ENCODE peak calls at places on chromosomes 7 and 10, in five cellular contexts. P is lower lobe of right lung; K is spleen; X is WTC11; G is CD4-positive, alpha-beta T cell. J is an unnamed sample.

GRCh38 chr7:22723642-22724041 is 3.4 kb upstream of the IL6 start:
- DNase-seq in P (peak), K (no peak), X (no peak), G (no peak), J (no peak)

GRCh38 chr10:606767-607544 is 82.5 kb downstream of the DIP2C start:
- DNase-seq in P (no peak), K (peak), X (no peak), G (no peak), J (no peak)

GRCh38 chr7:19117081-19117869 is at the start of gene TWIST1:
- DNase-seq in P (no peak), K (peak), X (peak), G (no peak), J (peak)

GRCh38 chr7:95213809-95214492 is 110.4 kb downstream of the PON1 start:
- DNase-seq in P (no peak), K (peak), X (no peak), G (no peak), J (no peak)

GRCh38 chr7:106895246-106895864 is 30.3 kb downstream of the PIK3CG start:
- DNase-seq in P (no peak), K (peak), X (no peak), G (no peak), J (no peak)

GRCh38 chr7:80967536-80968297 is 48.9 kb upstream of the SEMA3C start:
- DNase-seq in P (no peak), K (no peak), X (no peak), G (no peak), J (no peak)

GRCh38 chr10:17059197-17059688 is 70.4 kb downstream of the CUBN start:
- DNase-seq in P (no peak), K (no peak), X (no peak), G (no peak), J (no peak)

GRCh38 chr7:70789481-70790214 is 342.3 kb upstream of the GALNT17 start:
- DNase-seq in P (no peak), K (no peak), X (no peak), G (no peak), J (no peak)

DNA sequence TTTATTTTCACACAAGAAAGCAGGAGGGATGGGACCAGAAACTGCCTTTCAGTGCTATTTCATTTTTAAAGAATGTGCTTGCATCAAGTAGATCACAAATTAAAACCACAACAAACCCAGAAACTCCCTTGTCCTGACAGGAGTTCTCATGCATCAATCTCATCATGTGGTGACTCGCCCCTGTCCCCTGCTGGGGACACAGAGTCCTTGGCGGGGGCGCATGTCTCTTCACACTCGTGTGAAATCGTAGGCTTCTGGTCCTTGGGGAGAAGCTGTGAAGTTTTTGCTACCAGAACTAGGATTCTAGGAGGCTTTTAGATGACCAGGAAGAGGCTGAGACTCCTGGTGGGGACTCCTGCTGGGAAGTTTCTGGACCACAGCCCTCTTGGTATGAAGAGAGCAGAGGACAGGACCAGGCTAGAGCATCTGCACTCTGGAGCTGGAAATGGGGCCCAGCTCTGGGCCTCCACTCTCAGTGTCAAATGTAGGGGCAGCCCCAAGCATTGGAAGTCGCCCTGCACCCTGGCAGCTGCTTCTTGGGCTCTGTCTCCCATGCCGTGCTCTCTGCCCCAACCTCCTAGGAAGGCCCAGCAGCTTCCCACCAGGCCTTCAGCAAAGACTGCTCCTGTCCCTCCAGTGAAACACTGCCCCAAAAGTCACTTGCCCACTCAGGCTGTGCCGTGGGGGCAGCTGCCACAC is 9.8 kb upstream of the OPN4 start:
- DNase-seq in P (no peak), K (peak), X (no peak), G (no peak), J (no peak)
- TF ChIP-seq CTCF in P (no peak), K (no peak), X (no peak), G (no peak), J (no peak)

DNA sequence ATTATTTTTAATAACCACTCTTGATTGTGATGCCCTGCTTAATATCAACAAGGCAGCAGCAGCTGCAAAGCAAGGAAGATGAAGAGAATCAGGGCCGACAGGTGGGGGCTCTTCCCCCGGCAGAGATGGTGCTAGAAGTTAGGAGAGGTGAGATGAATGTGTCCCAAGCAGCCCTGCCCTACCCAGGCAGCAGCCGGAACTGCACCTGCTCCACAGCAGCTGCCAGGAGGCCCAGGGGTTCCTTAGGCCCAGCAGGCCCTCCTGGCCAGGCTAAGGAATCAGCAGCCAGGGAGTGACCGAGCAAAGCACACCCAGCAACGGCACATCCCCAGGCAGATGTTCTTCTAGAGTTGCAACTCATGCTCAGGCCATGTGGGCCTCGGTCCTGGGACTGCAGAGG is 17.9 kb downstream of the AFAP1L2 start:
- DNase-seq in P (no peak), K (no peak), X (peak), G (no peak), J (no peak)
- TF ChIP-seq CTCF in P (no peak), K (no peak), X (no peak), G (no peak), J (no peak)

GRCh38 chr7:8360564-8361153 is 72.8 kb upstream of the NXPH1 start:
- DNase-seq in P (no peak), K (no peak), X (no peak), G (no peak), J (no peak)

GRCh38 chr7:8363407-8364015 is 69.9 kb upstream of the NXPH1 start:
- DNase-seq in P (no peak), K (no peak), X (no peak), G (no peak), J (no peak)

GRCh38 chr7:8362723-8363369 is 70.6 kb upstream of the NXPH1 start:
- DNase-seq in P (no peak), K (no peak), X (no peak), G (no peak), J (no peak)

DNA sequence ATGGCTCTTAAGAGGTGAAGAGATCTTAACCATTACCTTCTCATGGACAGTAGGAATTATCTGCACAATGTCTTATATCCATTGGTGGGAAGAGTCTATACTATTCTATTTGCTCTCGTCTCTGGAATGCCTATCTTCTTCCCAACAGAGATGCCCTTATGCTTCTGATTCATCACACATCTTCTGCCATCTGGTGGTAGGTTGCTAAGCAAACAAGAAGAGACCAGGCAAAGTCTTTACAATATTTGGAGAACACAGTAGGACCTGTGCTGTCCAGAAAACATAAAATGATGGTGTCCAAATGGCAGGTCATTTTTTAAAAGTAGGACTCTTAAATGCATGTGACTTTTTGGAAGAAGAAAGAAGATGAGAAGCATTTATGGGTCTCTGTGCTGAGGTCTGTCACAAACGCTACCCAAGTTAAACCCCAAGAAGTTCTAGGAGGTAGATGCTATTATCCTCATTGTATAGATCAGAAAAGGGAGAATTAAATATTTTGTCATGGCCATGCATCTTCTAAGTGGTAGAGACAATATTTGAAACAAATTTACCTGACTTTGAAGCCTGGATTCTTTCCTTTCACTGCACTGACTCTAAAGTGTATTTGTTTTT is 67.8 kb upstream of the NXPH1 start:
- DNase-seq in P (no peak), K (no peak), X (no peak), G (no peak), J (no peak)
- TF ChIP-seq CTCF in P (no peak), K (no peak), X (no peak), G (no peak), J (peak)

GRCh38 chr7:105652359-105652993 is 71.2 kb upstream of the EFCAB10 start:
- DNase-seq in P (peak), K (peak), X (peak), G (peak), J (peak)
- TF ChIP-seq CTCF in P (peak), K (peak), X (peak), G (peak), J (peak)

DNA sequence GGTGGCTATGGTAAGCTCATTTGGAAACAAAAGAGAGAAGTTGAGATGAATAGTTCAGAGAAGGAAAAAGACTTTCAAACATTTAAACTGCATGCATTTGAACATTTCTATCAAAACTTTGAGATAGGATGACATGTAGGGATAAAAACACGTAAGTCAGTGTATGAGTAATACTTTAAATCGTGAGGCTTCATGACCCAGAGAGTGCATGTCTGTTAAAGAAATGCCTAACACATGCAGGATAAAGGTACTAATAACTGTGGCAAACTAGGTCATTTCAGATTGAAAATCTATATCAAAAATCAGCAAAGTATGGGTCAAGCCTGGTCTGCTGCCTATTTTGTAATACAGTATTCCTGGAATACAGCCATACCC is 186.2 kb downstream of the CRPPA start:
- DNase-seq in P (no peak), K (no peak), X (no peak), G (no peak), J (no peak)
- TF ChIP-seq CTCF in P (no peak), K (no peak), X (no peak), G (no peak), J (no peak)